ENCODE peak calls at places on chromosomes 2 and 18, in seven cellular contexts. One of them, this sample, is unnamed.

GRCh38 chr18:8938817-8939216 is 163.7 kb upstream of the NDUFV2 start:
- DNase-seq in T-helper 22 cell: no peak
- DNase-seq in stimulated activated naive CD8-positive, alpha-beta T cell treated with anti-CD3 and anti-CD28 coated beads, Interleukin-15, amount 100 ng/mL, for 72 hours: no peak
- DNase-seq in activated T-cell treated with anti-CD3 and anti-CD28 coated beads for 1 hour: no peak
- DNase-seq in activated T-helper 9 cell treated with anti-CD3 and anti-CD28 coated beads, Interleukin-2, amount 50 U/mL, for 16 hours: no peak
- DNase-seq in CD8-positive, alpha-beta T cell: no peak
- DNase-seq in right atrium auricular region: no peak
- DNase-seq in this sample: no peak

GRCh38 chr18:67218556-67218955 is 298.0 kb downstream of the DSEL start:
- DNase-seq in activated T-helper 9 cell treated with anti-CD3 and anti-CD28 coated beads, Interleukin-2, amount 50 U/mL, for 16 hours: no peak
- DNase-seq in CD8-positive, alpha-beta T cell: no peak
- DNase-seq in T-helper 22 cell: no peak
- DNase-seq in right atrium auricular region: no peak
- DNase-seq in activated T-cell treated with anti-CD3 and anti-CD28 coated beads for 1 hour: no peak
- DNase-seq in stimulated activated naive CD8-positive, alpha-beta T cell treated with anti-CD3 and anti-CD28 coated beads, Interleukin-15, amount 100 ng/mL, for 72 hours: no peak
- DNase-seq in this sample: no peak

GRCh38 chr2:30566675-30567074 is 119.6 kb downstream of the LCLAT1 start:
- DNase-seq in stimulated activated naive CD8-positive, alpha-beta T cell treated with anti-CD3 and anti-CD28 coated beads, Interleukin-15, amount 100 ng/mL, for 72 hours: no peak
- DNase-seq in CD8-positive, alpha-beta T cell: no peak
- DNase-seq in right atrium auricular region: no peak
- DNase-seq in T-helper 22 cell: no peak
- DNase-seq in activated T-helper 9 cell treated with anti-CD3 and anti-CD28 coated beads, Interleukin-2, amount 50 U/mL, for 16 hours: no peak
- DNase-seq in activated T-cell treated with anti-CD3 and anti-CD28 coated beads for 1 hour: no peak
- DNase-seq in this sample: no peak

GRCh38 chr2:225140761-225141160 is 98.5 kb upstream of the DOCK10 start:
- DNase-seq in CD8-positive, alpha-beta T cell: no peak
- DNase-seq in activated T-helper 9 cell treated with anti-CD3 and anti-CD28 coated beads, Interleukin-2, amount 50 U/mL, for 16 hours: no peak
- DNase-seq in right atrium auricular region: no peak
- DNase-seq in stimulated activated naive CD8-positive, alpha-beta T cell treated with anti-CD3 and anti-CD28 coated beads, Interleukin-15, amount 100 ng/mL, for 72 hours: no peak
- DNase-seq in T-helper 22 cell: no peak
- DNase-seq in activated T-cell treated with anti-CD3 and anti-CD28 coated beads for 1 hour: no peak
- DNase-seq in this sample: no peak

GRCh38 chr2:120710256-120710655 is 25.4 kb upstream of the GLI2 start:
- DNase-seq in activated T-helper 9 cell treated with anti-CD3 and anti-CD28 coated beads, Interleukin-2, amount 50 U/mL, for 16 hours: no peak
- DNase-seq in T-helper 22 cell: no peak
- DNase-seq in activated T-cell treated with anti-CD3 and anti-CD28 coated beads for 1 hour: no peak
- DNase-seq in stimulated activated naive CD8-positive, alpha-beta T cell treated with anti-CD3 and anti-CD28 coated beads, Interleukin-15, amount 100 ng/mL, for 72 hours: no peak
- DNase-seq in CD8-positive, alpha-beta T cell: no peak
- DNase-seq in right atrium auricular region: no peak
- DNase-seq in this sample: no peak

GRCh38 chr2:136116111-136116812 is 1.7 kb downstream of the CXCR4 start:
- DNase-seq in activated T-cell treated with anti-CD3 and anti-CD28 coated beads for 1 hour: peak
- DNase-seq in right atrium auricular region: no peak
- DNase-seq in activated T-helper 9 cell treated with anti-CD3 and anti-CD28 coated beads, Interleukin-2, amount 50 U/mL, for 16 hours: peak
- DNase-seq in CD8-positive, alpha-beta T cell: peak
- DNase-seq in stimulated activated naive CD8-positive, alpha-beta T cell treated with anti-CD3 and anti-CD28 coated beads, Interleukin-15, amount 100 ng/mL, for 72 hours: peak
- DNase-seq in T-helper 22 cell: peak
- DNase-seq in this sample: peak

GRCh38 chr2:177783835-177784448 is 288.6 kb downstream of the PDE11A start:
- DNase-seq in CD8-positive, alpha-beta T cell: no peak
- DNase-seq in T-helper 22 cell: no peak
- DNase-seq in activated T-cell treated with anti-CD3 and anti-CD28 coated beads for 1 hour: no peak
- DNase-seq in right atrium auricular region: no peak
- DNase-seq in stimulated activated naive CD8-positive, alpha-beta T cell treated with anti-CD3 and anti-CD28 coated beads, Interleukin-15, amount 100 ng/mL, for 72 hours: no peak
- DNase-seq in activated T-helper 9 cell treated with anti-CD3 and anti-CD28 coated beads, Interleukin-2, amount 50 U/mL, for 16 hours: no peak
- DNase-seq in this sample: no peak

GRCh38 chr2:171999125-171999524 is 628 bp upstream of the METAP1D start:
- DNase-seq in stimulated activated naive CD8-positive, alpha-beta T cell treated with anti-CD3 and anti-CD28 coated beads, Interleukin-15, amount 100 ng/mL, for 72 hours: no peak
- DNase-seq in activated T-cell treated with anti-CD3 and anti-CD28 coated beads for 1 hour: no peak
- DNase-seq in T-helper 22 cell: no peak
- DNase-seq in activated T-helper 9 cell treated with anti-CD3 and anti-CD28 coated beads, Interleukin-2, amount 50 U/mL, for 16 hours: no peak
- DNase-seq in right atrium auricular region: no peak
- DNase-seq in CD8-positive, alpha-beta T cell: no peak
- DNase-seq in this sample: no peak

GRCh38 chr2:157692768-157693167 is 64.1 kb upstream of the ACVR1C start:
- DNase-seq in activated T-cell treated with anti-CD3 and anti-CD28 coated beads for 1 hour: no peak
- DNase-seq in activated T-helper 9 cell treated with anti-CD3 and anti-CD28 coated beads, Interleukin-2, amount 50 U/mL, for 16 hours: no peak
- DNase-seq in stimulated activated naive CD8-positive, alpha-beta T cell treated with anti-CD3 and anti-CD28 coated beads, Interleukin-15, amount 100 ng/mL, for 72 hours: no peak
- DNase-seq in T-helper 22 cell: no peak
- DNase-seq in right atrium auricular region: no peak
- DNase-seq in CD8-positive, alpha-beta T cell: no peak
- DNase-seq in this sample: no peak

GRCh38 chr2:239559417-239560261 is 158.8 kb upstream of the HDAC4 start:
- DNase-seq in activated T-cell treated with anti-CD3 and anti-CD28 coated beads for 1 hour: no peak
- DNase-seq in activated T-helper 9 cell treated with anti-CD3 and anti-CD28 coated beads, Interleukin-2, amount 50 U/mL, for 16 hours: no peak
- DNase-seq in right atrium auricular region: no peak
- DNase-seq in T-helper 22 cell: no peak
- DNase-seq in stimulated activated naive CD8-positive, alpha-beta T cell treated with anti-CD3 and anti-CD28 coated beads, Interleukin-15, amount 100 ng/mL, for 72 hours: no peak
- DNase-seq in CD8-positive, alpha-beta T cell: no peak
- DNase-seq in this sample: no peak

GRCh38 chr18:69941183-69941582 is 6.5 kb downstream of the CD226 start:
- DNase-seq in T-helper 22 cell: no peak
- DNase-seq in stimulated activated naive CD8-positive, alpha-beta T cell treated with anti-CD3 and anti-CD28 coated beads, Interleukin-15, amount 100 ng/mL, for 72 hours: no peak
- DNase-seq in right atrium auricular region: no peak
- DNase-seq in activated T-cell treated with anti-CD3 and anti-CD28 coated beads for 1 hour: no peak
- DNase-seq in activated T-helper 9 cell treated with anti-CD3 and anti-CD28 coated beads, Interleukin-2, amount 50 U/mL, for 16 hours: no peak
- DNase-seq in CD8-positive, alpha-beta T cell: no peak
- DNase-seq in this sample: no peak

GRCh38 chr18:11750581-11751304 is 61.7 kb downstream of the GNAL start:
- DNase-seq in right atrium auricular region: no peak
- DNase-seq in stimulated activated naive CD8-positive, alpha-beta T cell treated with anti-CD3 and anti-CD28 coated beads, Interleukin-15, amount 100 ng/mL, for 72 hours: no peak
- DNase-seq in CD8-positive, alpha-beta T cell: no peak
- DNase-seq in activated T-helper 9 cell treated with anti-CD3 and anti-CD28 coated beads, Interleukin-2, amount 50 U/mL, for 16 hours: no peak
- DNase-seq in activated T-cell treated with anti-CD3 and anti-CD28 coated beads for 1 hour: no peak
- DNase-seq in T-helper 22 cell: no peak
- DNase-seq in this sample: no peak

This sample was measured in ureter.